ENCODE peak calls at places on chromosomes 4 and X, in six cellular contexts. Q, F, Z, B, K and S are unnamed samples.

GRCh38 chrX:43121637-43122036 is 343.7 kb upstream of the PPP1R2C start:
- DNase-seq in Q (peak; percentile 6), F (no peak), Z (no peak), B (no peak), K (no peak), S (peak; percentile 1)

GRCh38 chr4:73801692-73802091 is 34.8 kb upstream of the CXCL6 start:
- DNase-seq in Q (no peak), F (no peak), Z (no peak), B (no peak), K (no peak), S (no peak)

GRCh38 chr4:80361329-80361900 is 25.9 kb downstream of the CFAP299 start:
- DNase-seq in Q (peak; percentile 47), F (no peak), Z (no peak), B (peak; percentile 2), K (peak; percentile 21), S (peak; percentile 40)

GRCh38 chrX:45775462-45775861 is 574.8 kb upstream of the DIPK2B start:
- DNase-seq in Q (peak; percentile 70), F (no peak), Z (no peak), B (peak; percentile 49), K (no peak), S (no peak)

GRCh38 chr4:1958276-1959103 is 50.3 kb downstream of the NELFA start:
- DNase-seq in Q (no peak), F (no peak), Z (no peak), B (no peak), K (no peak), S (no peak)

GRCh38 chr4:17544205-17544604 is 29.2 kb downstream of the CLRN2 start:
- DNase-seq in Q (peak; percentile 4), F (no peak), Z (no peak), B (no peak), K (no peak), S (no peak)

GRCh38 chr4:37000281-37000680 is 244.3 kb upstream of the NWD2 start:
- DNase-seq in Q (no peak), F (no peak), Z (no peak), B (no peak), K (no peak), S (no peak)

GRCh38 chr4:53522334-53522733 is 69.0 kb downstream of the LNX1 start:
- DNase-seq in Q (no peak), F (no peak), Z (peak; percentile 56), B (no peak), K (no peak), S (no peak)

GRCh38 chrX:120604359-120604782 is 470 bp downstream of the MCTS1 start:
- DNase-seq in Q (peak; percentile 71), F (no peak), Z (no peak), B (peak; percentile 38), K (peak; percentile 55), S (peak; percentile 57)

GRCh38 chrX:68415289-68415688 is 18.0 kb downstream of the OPHN1 start:
- DNase-seq in Q (peak; percentile 63), F (no peak), Z (no peak), B (no peak), K (no peak), S (peak; percentile 77)

GRCh38 chr4:157043131-157043530 is 32.8 kb upstream of the GLRB start:
- DNase-seq in Q (peak; percentile 43), F (no peak), Z (no peak), B (peak; percentile 16), K (peak; percentile 4), S (peak; percentile 76)

GRCh38 chr4:20109395-20109794 is 142.3 kb upstream of the SLIT2 start:
- DNase-seq in Q (peak; percentile 53), F (no peak), Z (no peak), B (no peak), K (no peak), S (peak; percentile 69)

GRCh38 chr4:152515678-152516077 is 20.2 kb downstream of the FBXW7 start:
- DNase-seq in Q (peak; percentile 62), F (no peak), Z (no peak), B (no peak), K (no peak), S (peak; percentile 66)

GRCh38 chr4:71240094-71240493 is 98.7 kb upstream of the SLC4A4 start:
- DNase-seq in Q (no peak), F (no peak), Z (no peak), B (no peak), K (no peak), S (no peak)

GRCh38 chr4:5365071-5366008 is 314.1 kb downstream of the STK32B start:
- DNase-seq in Q (peak; percentile 59), F (no peak), Z (peak; percentile 77), B (peak; percentile 98), K (no peak), S (peak; percentile 49)

GRCh38 chr4:145345401-145345800 is 136.3 kb upstream of the SMAD1 start:
- DNase-seq in Q (no peak), F (no peak), Z (no peak), B (no peak), K (no peak), S (peak; percentile 28)

GRCh38 chrX:69307029-69307428 is 141.8 kb upstream of the PJA1 start:
- DNase-seq in Q (no peak), F (no peak), Z (no peak), B (no peak), K (no peak), S (no peak)

DNA sequence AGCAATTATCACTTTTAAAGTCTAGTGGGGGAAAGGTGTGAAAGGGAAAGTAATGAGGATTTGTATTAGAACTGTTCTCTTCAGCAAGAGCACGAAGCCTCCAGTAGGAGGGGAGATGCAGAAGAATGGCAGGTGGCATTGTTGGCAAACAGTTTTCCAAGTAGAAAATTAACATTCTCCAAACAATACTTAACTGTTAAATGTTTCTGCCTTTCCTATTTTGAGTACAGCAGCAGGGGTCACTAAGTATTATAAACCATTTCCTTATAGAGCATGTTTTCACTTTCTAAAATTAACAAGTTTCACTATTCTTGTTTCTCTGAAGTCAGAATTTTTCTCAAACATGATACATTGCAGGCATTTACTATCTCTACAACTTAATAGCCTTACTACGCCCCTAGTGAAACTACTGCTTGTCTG is 58.7 kb downstream of the LEF1 start:
- DNase-seq in Q (no peak), F (no peak), Z (no peak), B (no peak), K (no peak), S (no peak)
- H3K4me3 ChIP-seq in Q (no peak overlapping the region), F (no peak overlapping the region), Z (no peak overlapping the region), B (no peak overlapping the region), K (no peak overlapping the region), S (no peak overlapping the region)

DNA sequence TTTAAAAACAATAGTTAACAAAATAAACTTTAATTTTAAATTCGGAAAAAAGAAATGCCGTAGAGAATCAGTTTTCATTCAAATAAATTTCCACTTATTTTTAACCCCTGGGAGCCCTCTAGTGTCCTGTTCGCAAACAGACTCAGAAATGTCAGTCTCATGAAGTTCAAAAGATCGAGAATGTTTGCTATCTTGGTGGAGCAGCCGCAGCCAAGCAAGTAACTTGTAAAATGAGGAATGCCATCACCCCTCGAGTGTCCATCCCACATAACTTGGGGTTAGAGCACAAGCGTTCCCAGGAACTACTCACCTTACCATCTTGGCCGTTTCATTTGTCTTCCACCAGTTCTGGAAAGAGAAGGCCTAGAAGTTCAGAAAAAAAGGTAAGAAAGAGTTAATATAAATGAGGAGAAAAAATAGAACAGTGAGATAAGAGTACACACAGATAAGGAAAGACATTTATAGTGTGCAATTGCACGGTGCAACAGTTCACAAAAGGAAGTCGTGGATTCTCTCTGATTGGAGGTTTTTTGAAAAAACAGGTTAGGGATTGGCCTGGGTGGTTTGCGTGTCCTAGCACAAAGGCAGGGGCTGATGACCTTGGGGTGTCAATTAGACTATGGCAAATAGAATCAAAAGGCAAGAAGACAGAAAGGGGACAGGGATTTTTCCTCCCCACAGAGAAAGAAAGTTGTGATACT is at the start of gene GASK1B:
- DNase-seq in Q (peak; percentile 83), F (peak; percentile 38), Z (peak; percentile 20), B (peak; percentile 53), K (peak; percentile 47), S (peak; percentile 82)
- TF ChIP-seq CTCF in Q (peak; percentile 72), F (peak; percentile 62), Z (no peak), B (peak; percentile 79), K (peak; percentile 91), S (peak; percentile 77)

GRCh38 chr4:337932-338758 is 531 bp downstream of the ZNF141 start:
- DNase-seq in Q (peak; percentile 57), F (peak; percentile 50), Z (peak; percentile 7), B (peak; percentile 22), K (no peak), S (peak; percentile 54)

GRCh38 chr4:337143-337931 is at the start of gene ZNF141:
- DNase-seq in Q (peak; percentile 99), F (peak; percentile 95), Z (peak; percentile 98), B (peak; percentile 94), K (peak; percentile 97), S (peak; percentile 99)

GRCh38 chr4:340011-340410 is 2.4 kb downstream of the ZNF141 start:
- DNase-seq in Q (no peak), F (no peak), Z (no peak), B (no peak), K (no peak), S (peak; percentile 6)

GRCh38 chr4:336893-337142 is 796 bp upstream of the ZNF141 start:
- DNase-seq in Q (no peak), F (no peak), Z (no peak), B (no peak), K (no peak), S (no peak)

GRCh38 chr4:338759-339097 is 1.1 kb downstream of the ZNF141 start:
- DNase-seq in Q (no peak), F (no peak), Z (no peak), B (no peak), K (no peak), S (peak; percentile 14)
- H3K4me3 ChIP-seq in Q (peak overlapping the region; percentile 85), F (peak overlapping the region; percentile 60), Z (peak overlapping the region; percentile 83), B (peak overlapping the region; percentile 92), K (peak overlapping the region; percentile 91), S (peak overlapping the region; percentile 85)

GRCh38 chr4:169491211-169491610 is 121.2 kb downstream of the NEK1 start:
- DNase-seq in Q (no peak), F (no peak), Z (no peak), B (no peak), K (no peak), S (no peak)

GRCh38 chr4:169484485-169484884 is 127.9 kb downstream of the NEK1 start:
- DNase-seq in Q (peak; percentile 17), F (no peak), Z (no peak), B (peak; percentile 3), K (peak; percentile 9), S (peak; percentile 27)

GRCh38 chr4:169485084-169485483 is 127.3 kb downstream of the NEK1 start:
- DNase-seq in Q (no peak), F (no peak), Z (no peak), B (no peak), K (no peak), S (no peak)

DNA sequence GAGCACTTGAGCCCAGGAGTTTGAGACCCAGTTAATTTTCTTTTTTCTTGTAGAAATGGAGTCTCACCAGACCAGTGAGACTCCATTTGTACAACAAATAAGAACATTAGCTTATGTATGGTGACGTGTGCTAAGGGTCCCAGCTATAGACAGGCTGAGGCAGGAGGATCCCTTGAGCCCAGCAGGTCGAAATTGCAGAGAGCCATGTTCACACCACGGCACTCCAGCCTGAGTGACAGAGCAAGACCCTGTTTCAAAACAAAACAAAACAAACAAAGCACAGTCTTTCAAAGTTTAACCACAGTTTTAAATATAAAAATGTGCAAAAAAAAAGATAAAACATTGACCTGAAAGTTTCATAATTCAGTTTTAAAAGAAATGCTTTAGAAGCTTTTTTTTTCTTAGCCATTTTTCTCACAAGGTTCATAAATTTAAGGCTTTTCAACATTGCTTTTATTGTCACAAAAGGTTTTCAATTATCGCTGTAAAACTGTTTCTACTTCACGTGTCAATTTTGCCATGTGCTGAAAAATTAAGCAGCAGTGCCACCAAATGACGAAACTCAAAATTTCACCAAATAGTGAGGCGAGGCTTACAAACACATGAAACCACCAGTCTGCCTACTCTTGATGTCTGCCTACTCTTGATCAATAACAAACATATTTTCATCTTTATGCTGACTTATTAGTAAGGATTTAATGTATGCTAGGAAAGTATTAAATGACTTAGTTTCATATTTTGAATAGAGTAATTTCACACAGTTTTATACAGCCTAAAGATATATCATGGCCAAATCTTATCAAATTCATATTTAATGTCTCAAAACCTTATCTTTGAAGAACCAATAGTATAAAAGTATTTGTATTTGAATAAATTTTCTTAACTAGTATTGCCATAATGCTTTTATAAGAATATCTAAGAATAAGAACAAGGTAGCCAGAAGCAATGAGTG is 126.3 kb downstream of the NEK1 start:
- DNase-seq in Q (peak; percentile 78), F (peak; percentile 18), Z (peak; percentile 36), B (peak; percentile 47), K (peak; percentile 43), S (peak; percentile 79)
- TF ChIP-seq CTCF in Q (peak; percentile 53), F (peak; percentile 70), Z (no peak), B (peak; percentile 74), K (peak; percentile 76), S (peak; percentile 58)